ENCODE peak calls at places on chromosomes 2 and 18, in nine cellular contexts. One of them, this sample, is unnamed.

GRCh38 chr18:22074343-22075070 is 94.9 kb upstream of the GATA6 start:
- DNase-seq in mesendoderm: no peak
- DNase-seq in OCI-LY7: no peak
- DNase-seq in body of pancreas: no peak
- DNase-seq in heart left ventricle: no peak
- DNase-seq in endodermal cell: no peak
- DNase-seq in GM23338: no peak
- DNase-seq in mesenchymal stem cell: no peak
- DNase-seq in mammary epithelial cell: no peak
- DNase-seq in this sample: no peak

GRCh38 chr2:234879671-234880455 is 72.0 kb upstream of the SH3BP4 start:
- DNase-seq in GM23338: no peak
- DNase-seq in heart left ventricle: no peak
- DNase-seq in mammary epithelial cell: peak; percentile 49
- DNase-seq in mesendoderm: no peak
- DNase-seq in mesenchymal stem cell: peak; percentile 65
- DNase-seq in OCI-LY7: no peak
- DNase-seq in body of pancreas: peak; percentile 25
- DNase-seq in endodermal cell: no peak
- DNase-seq in this sample: no peak

GRCh38 chr2:26521054-26521912 is 43.4 kb upstream of the OTOF start:
- DNase-seq in mammary epithelial cell: no peak
- DNase-seq in heart left ventricle: no peak
- DNase-seq in body of pancreas: peak; percentile 34
- DNase-seq in GM23338: peak; percentile 83
- DNase-seq in endodermal cell: peak; percentile 88
- DNase-seq in mesenchymal stem cell: peak; percentile 11
- DNase-seq in mesendoderm: peak; percentile 70
- DNase-seq in OCI-LY7: peak; percentile 37
- DNase-seq in this sample: no peak

GRCh38 chr2:98233941-98234340 is 112.3 kb upstream of the CNGA3 start:
- DNase-seq in GM23338: no peak
- DNase-seq in mesenchymal stem cell: no peak
- DNase-seq in mammary epithelial cell: no peak
- DNase-seq in OCI-LY7: no peak
- DNase-seq in mesendoderm: no peak
- DNase-seq in endodermal cell: no peak
- DNase-seq in body of pancreas: no peak
- DNase-seq in heart left ventricle: no peak
- DNase-seq in this sample: no peak

GRCh38 chr2:161090401-161090800 is 69.8 kb upstream of the TANK start:
- DNase-seq in mesendoderm: no peak
- DNase-seq in body of pancreas: no peak
- DNase-seq in mesenchymal stem cell: no peak
- DNase-seq in OCI-LY7: no peak
- DNase-seq in heart left ventricle: no peak
- DNase-seq in mammary epithelial cell: no peak
- DNase-seq in GM23338: no peak
- DNase-seq in endodermal cell: no peak
- DNase-seq in this sample: no peak

GRCh38 chr18:51330148-51330547 is 132.7 kb upstream of the MEX3C start:
- DNase-seq in body of pancreas: no peak
- DNase-seq in heart left ventricle: no peak
- DNase-seq in mesendoderm: no peak
- DNase-seq in mammary epithelial cell: peak; percentile 78
- DNase-seq in OCI-LY7: no peak
- DNase-seq in GM23338: no peak
- DNase-seq in mesenchymal stem cell: no peak
- DNase-seq in endodermal cell: no peak
- DNase-seq in this sample: no peak

GRCh38 chr2:119744335-119744939 is 15.3 kb upstream of the PTPN4 start:
- DNase-seq in endodermal cell: no peak
- DNase-seq in GM23338: no peak
- DNase-seq in OCI-LY7: no peak
- DNase-seq in mammary epithelial cell: peak; percentile 90
- DNase-seq in heart left ventricle: no peak
- DNase-seq in mesenchymal stem cell: no peak
- DNase-seq in body of pancreas: no peak
- DNase-seq in mesendoderm: no peak
- DNase-seq in this sample: no peak

GRCh38 chr18:49743296-49743567 is 70.1 kb downstream of the ACAA2 start:
- DNase-seq in mesendoderm: no peak
- DNase-seq in OCI-LY7: no peak
- DNase-seq in mesenchymal stem cell: no peak
- DNase-seq in body of pancreas: no peak
- DNase-seq in endodermal cell: no peak
- DNase-seq in heart left ventricle: no peak
- DNase-seq in GM23338: no peak
- DNase-seq in mammary epithelial cell: no peak
- DNase-seq in this sample: no peak

GRCh38 chr2:224311226-224311625 is 90.7 kb downstream of the FAM124B start:
- DNase-seq in mesenchymal stem cell: peak; percentile 55
- DNase-seq in mammary epithelial cell: no peak
- DNase-seq in OCI-LY7: no peak
- DNase-seq in mesendoderm: no peak
- DNase-seq in GM23338: no peak
- DNase-seq in body of pancreas: no peak
- DNase-seq in endodermal cell: no peak
- DNase-seq in heart left ventricle: no peak
- DNase-seq in this sample: no peak

GRCh38 chr2:71462641-71463341 is 9.4 kb downstream of the DYSF start:
- DNase-seq in body of pancreas: no peak
- DNase-seq in mesendoderm: no peak
- DNase-seq in mesenchymal stem cell: no peak
- DNase-seq in heart left ventricle: no peak
- DNase-seq in endodermal cell: peak; percentile 72
- DNase-seq in mammary epithelial cell: no peak
- DNase-seq in OCI-LY7: no peak
- DNase-seq in GM23338: no peak
- DNase-seq in this sample: no peak

GRCh38 chr2:71746946-71747501 is 293.7 kb downstream of the DYSF start:
- DNase-seq in endodermal cell: peak; percentile 55
- DNase-seq in body of pancreas: peak; percentile 54
- DNase-seq in OCI-LY7: no peak
- DNase-seq in mammary epithelial cell: peak; percentile 9
- DNase-seq in mesenchymal stem cell: peak; percentile 53
- DNase-seq in heart left ventricle: no peak
- DNase-seq in mesendoderm: peak; percentile 19
- DNase-seq in GM23338: peak; percentile 15
- DNase-seq in this sample: peak; percentile 70

DNA sequence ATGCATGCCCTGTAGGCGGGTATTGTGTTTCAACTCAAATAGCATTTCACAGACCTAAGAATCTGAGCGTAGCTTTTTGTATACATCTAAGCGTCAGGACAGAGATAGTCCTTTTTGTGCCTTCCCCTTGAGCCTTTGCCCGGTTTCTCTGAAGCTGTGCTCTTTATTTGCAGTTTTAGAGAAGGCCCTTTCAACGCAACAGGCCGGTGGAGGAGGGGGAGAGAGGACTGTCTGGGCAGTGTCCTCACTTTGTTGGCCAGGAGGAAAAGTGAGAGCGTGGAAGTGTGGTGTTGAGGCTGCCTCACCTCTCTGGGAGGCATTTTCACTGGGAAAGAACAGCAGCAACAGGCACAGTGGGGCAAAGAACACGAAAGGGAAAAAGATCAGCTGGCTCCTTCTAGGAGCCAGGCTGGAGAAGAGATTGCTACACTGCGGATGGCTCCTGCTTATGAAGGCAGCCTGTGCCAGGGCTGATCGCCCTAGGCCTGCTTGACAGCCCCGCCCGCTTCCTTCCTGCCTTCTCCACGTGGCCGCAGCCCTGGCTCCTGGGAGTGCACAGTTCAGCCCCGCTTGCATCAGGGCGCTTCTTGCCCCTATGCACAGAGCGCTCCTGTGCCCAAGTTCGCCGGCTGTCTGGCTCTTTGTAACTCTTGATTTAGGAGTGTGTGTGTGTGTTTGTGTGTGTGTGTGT is 195.6 kb upstream of the POU3F3 start:
- DNase-seq in mammary epithelial cell: no peak
- DNase-seq in GM23338: peak; percentile 81
- DNase-seq in body of pancreas: peak; percentile 14
- DNase-seq in heart left ventricle: peak; percentile 68
- DNase-seq in OCI-LY7: peak; percentile 2
- DNase-seq in mesendoderm: peak; percentile 89
- DNase-seq in mesenchymal stem cell: no peak
- DNase-seq in endodermal cell: peak; percentile 85
- DNase-seq in this sample: peak; percentile 85
- H3K4me3 ChIP-seq in mammary epithelial cell: no peak overlapping the region
- H3K4me3 ChIP-seq in GM23338: peak overlapping the region; percentile 62
- H3K4me3 ChIP-seq in body of pancreas: no peak overlapping the region
- H3K4me3 ChIP-seq in heart left ventricle: no peak overlapping the region
- H3K4me3 ChIP-seq in OCI-LY7: no peak overlapping the region
- H3K4me3 ChIP-seq in mesendoderm: no peak overlapping the region
- H3K4me3 ChIP-seq in mesenchymal stem cell: no peak overlapping the region
- H3K4me3 ChIP-seq in endodermal cell: no peak overlapping the region
- H3K4me3 ChIP-seq in this sample: peak overlapping the region; percentile 20

GRCh38 chr18:63395503-63395902 is 26.8 kb downstream of the VPS4B start:
- DNase-seq in GM23338: no peak
- DNase-seq in body of pancreas: no peak
- DNase-seq in endodermal cell: no peak
- DNase-seq in OCI-LY7: no peak
- DNase-seq in mesenchymal stem cell: no peak
- DNase-seq in mammary epithelial cell: no peak
- DNase-seq in heart left ventricle: no peak
- DNase-seq in mesendoderm: no peak
- DNase-seq in this sample: no peak
- H3K4me3 ChIP-seq in GM23338: no peak overlapping the region
- H3K4me3 ChIP-seq in body of pancreas: no peak overlapping the region
- H3K4me3 ChIP-seq in endodermal cell: no peak overlapping the region
- H3K4me3 ChIP-seq in OCI-LY7: no peak overlapping the region
- H3K4me3 ChIP-seq in mesenchymal stem cell: no peak overlapping the region
- H3K4me3 ChIP-seq in mammary epithelial cell: no peak overlapping the region
- H3K4me3 ChIP-seq in heart left ventricle: no peak overlapping the region
- H3K4me3 ChIP-seq in mesendoderm: no peak overlapping the region
- H3K4me3 ChIP-seq in this sample: no peak overlapping the region

DNA sequence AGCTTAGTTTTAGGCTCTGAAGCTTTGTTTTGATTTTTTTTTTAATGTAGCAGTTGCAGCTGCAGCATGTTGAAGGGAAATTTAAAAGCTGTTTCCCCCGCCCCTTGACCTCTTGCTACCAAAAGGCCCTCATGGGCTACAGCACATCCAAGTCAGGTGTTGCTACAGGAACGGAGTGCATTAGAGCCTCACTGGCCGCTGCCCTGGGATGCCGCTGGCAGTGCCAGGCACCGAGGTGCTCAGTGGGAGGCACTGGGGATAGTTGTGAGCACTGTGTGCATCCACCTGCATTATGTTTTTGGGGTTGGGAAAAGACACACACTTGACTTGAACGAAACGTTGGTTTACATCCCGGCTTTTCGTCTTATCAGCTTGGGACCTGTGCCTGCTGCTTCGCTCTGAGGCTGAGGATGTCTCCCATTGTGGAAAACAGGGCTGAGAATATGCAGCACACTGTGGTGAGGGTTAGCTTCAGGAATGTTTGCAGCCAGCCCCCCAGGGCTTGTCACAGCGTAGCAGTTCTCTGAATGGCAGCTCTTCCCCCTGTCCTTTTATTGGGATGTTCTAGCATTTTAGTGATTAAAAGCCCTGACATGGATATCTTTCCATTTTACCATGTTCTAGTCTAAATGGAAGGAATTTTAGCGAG is 24.1 kb downstream of the DCDC2C start:
- DNase-seq in body of pancreas: no peak
- DNase-seq in GM23338: peak; percentile 17
- DNase-seq in mesenchymal stem cell: no peak
- DNase-seq in mesendoderm: peak; percentile 86
- DNase-seq in OCI-LY7: no peak
- DNase-seq in endodermal cell: peak; percentile 72
- DNase-seq in mammary epithelial cell: no peak
- DNase-seq in heart left ventricle: no peak
- DNase-seq in this sample: no peak
- H3K4me3 ChIP-seq in body of pancreas: no peak overlapping the region
- H3K4me3 ChIP-seq in GM23338: no peak overlapping the region
- H3K4me3 ChIP-seq in mesenchymal stem cell: no peak overlapping the region
- H3K4me3 ChIP-seq in mesendoderm: no peak overlapping the region
- H3K4me3 ChIP-seq in OCI-LY7: no peak overlapping the region
- H3K4me3 ChIP-seq in endodermal cell: peak overlapping the region; percentile 59
- H3K4me3 ChIP-seq in mammary epithelial cell: no peak overlapping the region
- H3K4me3 ChIP-seq in heart left ventricle: no peak overlapping the region
- H3K4me3 ChIP-seq in this sample: no peak overlapping the region

DNA sequence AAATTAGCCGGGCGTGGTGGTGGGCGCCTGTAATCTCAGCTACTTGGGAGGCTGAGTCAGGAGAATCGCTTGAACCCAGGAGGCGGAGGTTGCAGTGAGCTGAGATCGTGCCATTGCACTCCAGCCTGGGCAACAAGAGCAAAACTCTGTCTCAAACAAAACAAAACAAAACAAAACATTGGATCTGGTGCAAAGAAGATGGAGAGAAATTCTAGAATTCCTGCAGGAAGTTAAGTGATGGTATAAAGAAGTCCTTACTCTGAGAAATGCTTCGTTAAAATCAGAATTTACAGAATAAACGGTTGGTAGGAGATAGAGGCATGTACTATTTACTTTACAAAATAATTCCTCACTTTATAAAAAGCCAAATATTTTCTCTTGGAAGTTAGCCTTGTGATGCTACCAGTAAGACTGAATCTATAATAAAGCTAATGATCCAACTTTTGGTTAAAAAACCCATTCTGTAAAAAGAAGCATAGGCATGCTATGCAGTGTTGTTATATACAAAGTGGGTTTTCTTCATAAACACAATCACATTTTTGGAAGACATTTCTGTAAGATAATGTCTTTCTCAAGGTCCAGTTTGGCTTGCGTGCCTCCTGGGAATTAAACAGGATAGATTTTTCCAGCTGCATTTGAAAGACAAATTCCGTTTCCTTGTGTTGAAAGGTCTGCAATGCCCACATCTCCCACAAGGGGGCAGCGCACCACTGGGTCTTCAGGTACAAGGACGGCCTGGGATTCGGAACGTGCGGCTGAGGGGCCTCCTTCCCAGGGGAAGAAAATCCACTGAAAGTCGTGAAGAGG is 35.6 kb upstream of the PNO1 start:
- DNase-seq in mesendoderm: peak; percentile 89
- DNase-seq in body of pancreas: peak; percentile 96
- DNase-seq in endodermal cell: peak; percentile 96
- DNase-seq in heart left ventricle: peak; percentile 80
- DNase-seq in OCI-LY7: peak; percentile 78
- DNase-seq in GM23338: peak; percentile 93
- DNase-seq in mammary epithelial cell: peak; percentile 45
- DNase-seq in mesenchymal stem cell: peak; percentile 86
- DNase-seq in this sample: peak; percentile 94
- H3K4me3 ChIP-seq in mesendoderm: no peak overlapping the region
- H3K4me3 ChIP-seq in body of pancreas: no peak overlapping the region
- H3K4me3 ChIP-seq in endodermal cell: no peak overlapping the region
- H3K4me3 ChIP-seq in heart left ventricle: no peak overlapping the region
- H3K4me3 ChIP-seq in OCI-LY7: peak overlapping the region; percentile 47
- H3K4me3 ChIP-seq in GM23338: no peak overlapping the region
- H3K4me3 ChIP-seq in mammary epithelial cell: no peak overlapping the region
- H3K4me3 ChIP-seq in mesenchymal stem cell: peak overlapping the region; percentile 15
- H3K4me3 ChIP-seq in this sample: no peak overlapping the region